ENCODE peak calls at places on chromosomes 7 and 10, in four cellular contexts. Z is HepG2, X is H1, L is SK-N-SH. Y is an unnamed sample. For H3K4me1, the result is how much of the 10 kb centered on the place peaks cover.

GRCh38 chr7:49166441-49166840 is 242.1 kb downstream of the CDC14C start:
- DNase-seq in Z (no peak), X (peak), L (peak), Y (no peak)

GRCh38 chr7:9407816-9408215 is 974.4 kb downstream of the NXPH1 start:
- DNase-seq in Z (no peak), L (no peak), X (no peak), Y (no peak)

GRCh38 chr10:28241766-28242399 is 61.0 kb downstream of the MPP7 start:
- DNase-seq in Z (peak), X (no peak), L (peak), Y (peak)

GRCh38 chr10:15478950-15479349 is 107.9 kb upstream of the FAM171A1 start:
- DNase-seq in X (no peak), L (no peak), Z (no peak), Y (no peak)

GRCh38 chr7:155962191-155962967 is 150.1 kb upstream of the SHH start:
- DNase-seq in L (no peak), X (peak), Z (peak), Y (no peak)

GRCh38 chr7:130009848-130010688 is 41.1 kb downstream of the ZC3HC1 start:
- DNase-seq in L (peak), Z (peak), X (peak), Y (peak)

GRCh38 chr7:101618207-101618839 is 10.8 kb downstream of the MYL10 start:
- DNase-seq in L (no peak), X (no peak), Z (no peak), Y (no peak)

GRCh38 chr7:29343379-29343778 is 148.8 kb downstream of the CHN2 start:
- DNase-seq in Z (no peak), L (no peak), X (no peak), Y (no peak)

GRCh38 chr7:84477786-84478405 is 283.3 kb upstream of the SEMA3A start:
- DNase-seq in L (no peak), Z (no peak), X (no peak), Y (no peak)

GRCh38 chr7:85191383-85191782 is 4.5 kb upstream of the SEMA3D start:
- DNase-seq in Z (no peak), X (no peak), L (peak), Y (no peak)

GRCh38 chr10:34430685-34431084 is 384.4 kb downstream of the PARD3 start:
- DNase-seq in Z (no peak), L (no peak), X (no peak), Y (no peak)

GRCh38 chr10:4457597-4457996 is 368.4 kb upstream of the AKR1E2 start:
- DNase-seq in X (no peak), Z (no peak), L (no peak), Y (no peak)

GRCh38 chr10:36771725-36772124 is 353.7 kb upstream of the ANKRD30A start:
- DNase-seq in X (no peak), Z (no peak), L (no peak), Y (no peak)

GRCh38 chr10:1287493-1288480 is 231.6 kb downstream of the WDR37 start:
- DNase-seq in L (peak), Z (no peak), X (no peak), Y (no peak)

GRCh38 chr10:80173441-80173840 is 31.9 kb downstream of the ANXA11 start:
- DNase-seq in L (no peak), X (no peak), Z (no peak), Y (no peak)

GRCh38 chr7:82506208-82506607 is 62.6 kb upstream of the CACNA2D1 start:
- DNase-seq in L (no peak), Z (no peak), X (no peak), Y (no peak)

GRCh38 chr7:30657131-30657530 is 25.1 kb downstream of the CRHR2 start:
- DNase-seq in X (no peak), Z (no peak), L (no peak), Y (no peak)

GRCh38 chr10:114876169-114876568 is 54.6 kb downstream of the FHIP2A start:
- DNase-seq in L (no peak), X (no peak), Z (peak), Y (no peak)

GRCh38 chr10:101797403-101798059 is 14.3 kb upstream of the NPM3 start:
- DNase-seq in L (no peak), Z (no peak), X (no peak), Y (no peak)

GRCh38 chr7:122886357-122887081 is at the start of gene CADPS2:
- DNase-seq in Z (peak), X (peak), L (peak), Y (no peak)

GRCh38 chr7:140475747-140476333 is 3.5 kb downstream of the MKRN1 start:
- DNase-seq in X (no peak), L (peak), Z (peak), Y (no peak)

GRCh38 chr10:70753841-70754621 is 31.1 kb downstream of the TBATA start:
- DNase-seq in X (peak), Z (no peak), L (no peak), Y (no peak)

GRCh38 chr10:94613-95012 is 40.6 kb upstream of the ZMYND11 start:
- DNase-seq in L (no peak), X (no peak), Z (no peak), Y (no peak)

GRCh38 chr7:84637568-84638338 is 443.2 kb upstream of the SEMA3A start:
- DNase-seq in Z (no peak), X (no peak), L (no peak), Y (peak)

GRCh38 chr10:7419998-7420397 is 9.2 kb upstream of the SFMBT2 start:
- DNase-seq in Z (no peak), L (no peak), X (no peak), Y (no peak)

GRCh38 chr10:6350609-6351008 is 147.9 kb downstream of the PFKFB3 start:
- DNase-seq in Z (no peak), X (no peak), L (no peak), Y (no peak)

GRCh38 chr7:139842414-139843210 is 13.5 kb downstream of the TBXAS1 start:
- DNase-seq in L (no peak), X (no peak), Z (no peak), Y (no peak)

GRCh38 chr10:74982634-74982982 is 128.8 kb upstream of the SAMD8 start:
- DNase-seq in X (no peak), L (no peak), Z (no peak), Y (no peak)

GRCh38 chr10:24556746-24557742 is 166.6 kb downstream of the ARHGAP21 start:
- DNase-seq in Z (peak), L (peak), X (no peak), Y (peak)

GRCh38 chr7:25392571-25393338 is 164.5 kb upstream of the NPVF start:
- DNase-seq in L (peak), X (no peak), Z (no peak), Y (no peak)

GRCh38 chr7:7861211-7861633 is 107.4 kb upstream of the GLCCI1 start:
- DNase-seq in Z (peak), X (no peak), L (no peak), Y (peak)

GRCh38 chr7:136655414-136655813 is 213.0 kb upstream of the CHRM2 start:
- DNase-seq in Z (no peak), X (no peak), L (no peak), Y (no peak)

GRCh38 chr7:47576031-47576908 is 5.6 kb downstream of the TNS3 start:
- DNase-seq in X (no peak), L (peak), Z (peak), Y (no peak)

GRCh38 chr10:72461085-72461484 is 106.4 kb upstream of the DNAJB12 start:
- DNase-seq in L (peak), X (no peak), Z (no peak), Y (no peak)

GRCh38 chr10:91415816-91416215 is 5.7 kb downstream of the HECTD2 start:
- DNase-seq in L (no peak), X (no peak), Z (no peak), Y (no peak)

GRCh38 chr7:76065016-76065612 is 17.2 kb downstream of the MDH2 start:
- DNase-seq in L (no peak), X (no peak), Z (no peak), Y (no peak)

GRCh38 chr7:93249749-93250148 is 17.6 kb downstream of the VPS50 start:
- DNase-seq in L (no peak), X (no peak), Z (no peak), Y (no peak)

GRCh38 chr7:28300488-28300887 is 111.8 kb upstream of the CREB5 start:
- DNase-seq in Z (no peak), X (no peak), L (no peak), Y (no peak)
- TF ChIP-seq SIN3A in Z (no peak), X (no peak), L (no peak), Y (no peak)

GRCh38 chr7:150449206-150449956 is 1.0 kb upstream of the GIMAP8 start:
- DNase-seq in Z (no peak), X (no peak), L (no peak), Y (no peak)

GRCh38 chr7:150450491-150450992 is at the start of gene GIMAP8:
- DNase-seq in X (no peak), L (no peak), Z (no peak), Y (no peak)

GRCh38 chr7:150446288-150446938 is 4.0 kb upstream of the GIMAP8 start:
- DNase-seq in X (no peak), L (no peak), Z (no peak), Y (no peak)

GRCh38 chr7:150448789-150449147 is 1.7 kb upstream of the GIMAP8 start:
- DNase-seq in Z (peak), L (peak), X (peak), Y (peak)

GRCh38 chr7:150447966-150448788 is 2.3 kb upstream of the GIMAP8 start:
- DNase-seq in X (no peak), Z (no peak), L (no peak), Y (no peak)
- H3K4me1 ChIP-seq in X (under half), Z (under half), L (under half), Y (under half)

GRCh38 chr10:97328646-97329453 is 5.7 kb downstream of the FRAT2 start:
- DNase-seq in X (no peak), L (no peak), Z (peak), Y (no peak)

GRCh38 chr10:97331304-97331703 is 3.2 kb downstream of the FRAT2 start:
- DNase-seq in X (no peak), Z (no peak), L (no peak), Y (no peak)

GRCh38 chr10:97332586-97333350 is 1.8 kb downstream of the FRAT2 start:
- DNase-seq in Z (peak), X (no peak), L (no peak), Y (peak)

GRCh38 chr10:97325754-97326153 is 6.7 kb downstream of the FRAT1 start:
- DNase-seq in Z (no peak), X (no peak), L (no peak), Y (no peak)

GRCh38 chr10:97327348-97328294 is 6.9 kb downstream of the FRAT2 start:
- DNase-seq in X (no peak), L (no peak), Z (peak), Y (no peak)
- TF ChIP-seq SIN3A in X (no peak), L (no peak), Z (no peak), Y (no peak)

GRCh38 chr10:78492424-78492823 is 458.8 kb downstream of the RPS24 start:
- DNase-seq in L (no peak), Z (no peak), X (no peak), Y (no peak)
- H3K4me1 ChIP-seq in L (under half), Z (under half), X (under half), Y (under half)

GRCh38 chr10:131149111-131149510 is 162.4 kb downstream of the TCERG1L start:
- DNase-seq in X (no peak), Z (no peak), L (no peak), Y (no peak)
- TF ChIP-seq SIN3A in X (no peak), Z (no peak), L (no peak), Y (no peak)